ENCODE peak calls at places on chromosomes 4 and X, in six cellular contexts. Q is ascending aorta, V is M059J, O is T-helper 2 cell, X is DMS153, Z is adipocyte. H is an unnamed sample.

GRCh38 chrX:71254092-71254941 is at the start of gene ZMYM3:
- DNase-seq in X (peak), V (peak), Q (peak), Z (peak), O (peak), H (peak)

GRCh38 chrX:2461711-2462016 is 39.1 kb downstream of the DHRSX start:
- DNase-seq in Z (no peak), V (no peak), Q (no peak), X (no peak), O (no peak), H (no peak)

GRCh38 chrX:97326456-97326855 is 442.7 kb downstream of the RPA4 start:
- DNase-seq in X (no peak), O (no peak), Q (no peak), Z (no peak), V (peak), H (no peak)

GRCh38 chrX:113545040-113545439 is 704.4 kb upstream of the AMOT start:
- DNase-seq in V (no peak), X (no peak), Z (no peak), O (no peak), Q (no peak), H (no peak)

GRCh38 chr4:38190717-38191178 is 230.6 kb downstream of the PTTG2 start:
- DNase-seq in O (no peak), Q (no peak), Z (peak), V (peak), X (no peak), H (no peak)

GRCh38 chr4:153661215-153661822 is 22.8 kb upstream of the TLR2 start:
- DNase-seq in Q (no peak), X (no peak), Z (peak), V (no peak), O (no peak), H (no peak)

GRCh38 chrX:48958635-48959094 is 1.3 kb upstream of the OTUD5 start:
- DNase-seq in Q (no peak), Z (peak), V (peak), X (no peak), O (no peak), H (no peak)

GRCh38 chrX:67749536-67749935 is 205.7 kb downstream of the AR start:
- DNase-seq in Q (no peak), O (no peak), V (no peak), X (no peak), Z (no peak), H (no peak)

GRCh38 chrX:151815461-151815860 is 80.9 kb downstream of the CNGA2 start:
- DNase-seq in V (no peak), Q (no peak), O (no peak), Z (peak), X (no peak), H (no peak)

GRCh38 chrX:40072246-40072645 is 25.5 kb downstream of the BCOR start:
- DNase-seq in Q (no peak), X (no peak), O (no peak), V (no peak), Z (no peak), H (no peak)

H was measured in LNCaP clone FGC.